ENCODE peak calls at places on chromosome 4, in nine cellular contexts. X is esophagus squamous epithelium; C is fibroblast of mammary gland; Y is effector memory CD8-positive, alpha-beta T cell; D is RKO; O is foreskin melanocyte; L is T follicular helper cell; J is T-helper 22 cell; B is NCI-H2171. R is an unnamed sample.

GRCh38 chr4:81621490-81621889 is 149.8 kb upstream of the RASGEF1B start:
- DNase-seq in L (no peak), X (no peak), B (no peak), Y (no peak), C (no peak), O (no peak), J (no peak), D (no peak), R (no peak)

GRCh38 chr4:41060352-41061318 is 153.7 kb downstream of the APBB2 start:
- DNase-seq in X (no peak), C (peak), L (no peak), D (no peak), Y (no peak), O (peak), B (no peak), J (no peak), R (no peak)

GRCh38 chr4:76550966-76551780 is 116.1 kb downstream of the SHROOM3 start:
- DNase-seq in Y (no peak), J (no peak), B (no peak), O (peak), D (no peak), X (no peak), L (no peak), C (no peak), R (no peak)

GRCh38 chr4:145299380-145300076 is 119.1 kb upstream of the OTUD4 start:
- DNase-seq in C (peak), X (no peak), O (peak), D (peak), J (no peak), Y (no peak), B (no peak), L (no peak), R (no peak)

GRCh38 chr4:15325987-15326386 is 101.8 kb upstream of the C1QTNF7 start:
- DNase-seq in J (no peak), O (no peak), L (no peak), X (no peak), C (no peak), D (no peak), Y (no peak), B (no peak), R (no peak)

GRCh38 chr4:173532725-173533511 is 2.9 kb upstream of the HAND2 start:
- DNase-seq in X (no peak), L (no peak), O (no peak), C (no peak), Y (no peak), B (no peak), D (no peak), J (no peak), R (no peak)

GRCh38 chr4:152709675-152710438 is 30.1 kb upstream of the TMEM154 start:
- DNase-seq in L (no peak), C (no peak), D (no peak), O (no peak), J (no peak), X (no peak), Y (no peak), B (no peak), R (no peak)

GRCh38 chr4:166839615-166840251 is 394.6 kb downstream of the SPOCK3 start:
- DNase-seq in B (no peak), C (no peak), Y (no peak), L (no peak), X (no peak), J (no peak), D (no peak), O (no peak), R (no peak)

GRCh38 chr4:6890358-6890757 is 19.3 kb upstream of the TBC1D14 start:
- DNase-seq in C (no peak), Y (no peak), B (no peak), L (no peak), D (no peak), J (no peak), X (no peak), O (no peak), R (no peak)

GRCh38 chr4:8886625-8887406 is 15.2 kb upstream of the HMX1 start:
- DNase-seq in B (no peak), C (peak), L (no peak), O (no peak), X (no peak), J (no peak), Y (no peak), D (peak), R (no peak)

GRCh38 chr4:108988514-108989195 is 225.8 kb upstream of the ETNPPL start:
- DNase-seq in C (no peak), O (no peak), L (no peak), J (no peak), X (no peak), B (no peak), D (no peak), Y (no peak), R (no peak)

GRCh38 chr4:129603241-129603931 is 507.4 kb downstream of the C4orf33 start:
- DNase-seq in J (no peak), X (no peak), C (no peak), B (no peak), L (no peak), O (no peak), D (no peak), Y (no peak), R (no peak)

GRCh38 chr4:19381068-19381467 is 870.6 kb upstream of the SLIT2 start:
- DNase-seq in C (peak), O (no peak), X (no peak), J (no peak), Y (no peak), B (no peak), D (peak), L (no peak), R (no peak)

GRCh38 chr4:113708250-113708649 is 53.3 kb downstream of the CAMK2D start:
- DNase-seq in D (no peak), X (no peak), C (peak), O (no peak), Y (no peak), J (no peak), L (no peak), B (no peak), R (peak)

GRCh38 chr4:173494013-173494970 is 35.7 kb downstream of the HAND2 start:
- DNase-seq in Y (peak), D (peak), B (no peak), O (no peak), L (peak), C (peak), J (peak), X (no peak), R (peak)

GRCh38 chr4:26478330-26478729 is 12.0 kb downstream of the CCKAR start:
- DNase-seq in X (no peak), D (no peak), B (no peak), C (no peak), J (no peak), O (no peak), Y (no peak), L (no peak), R (no peak)

GRCh38 chr4:173213296-173213695 is 44.7 kb downstream of the GALNT7 start:
- DNase-seq in C (no peak), X (no peak), O (no peak), L (no peak), B (no peak), J (no peak), D (no peak), Y (no peak), R (no peak)

GRCh38 chr4:184262901-184263300 is 45.2 kb upstream of the ENPP6 start:
- DNase-seq in D (peak), J (no peak), Y (no peak), X (no peak), L (no peak), B (no peak), C (peak), O (no peak), R (no peak)

GRCh38 chr4:31134720-31135119 is 414.6 kb downstream of the PCDH7 start:
- DNase-seq in X (no peak), C (no peak), D (no peak), O (no peak), B (no peak), Y (no peak), L (no peak), J (no peak), R (no peak)

GRCh38 chr4:133565379-133565778 is 416.3 kb downstream of the PCDH10 start:
- DNase-seq in L (no peak), B (no peak), Y (no peak), C (peak), D (peak), J (no peak), O (peak), X (no peak), R (no peak)

GRCh38 chr4:8737075-8737474 is 134.6 kb downstream of the HMX1 start:
- DNase-seq in C (no peak), L (no peak), X (no peak), B (no peak), D (no peak), O (no peak), J (no peak), Y (no peak), R (no peak)

GRCh38 chr4:69092190-69092589 is 4.1 kb upstream of the UGT2B7 start:
- DNase-seq in O (no peak), X (no peak), L (no peak), C (peak), Y (no peak), J (no peak), B (no peak), D (peak), R (no peak)

GRCh38 chr4:7842384-7843279 is 97.0 kb downstream of the AFAP1 start:
- DNase-seq in L (no peak), J (no peak), D (peak), O (peak), Y (no peak), C (peak), B (no peak), X (no peak), R (no peak)

GRCh38 chr4:140395668-140396067 is 22.2 kb downstream of the SCOC start:
- DNase-seq in Y (no peak), L (no peak), J (no peak), D (no peak), B (no peak), C (peak), O (no peak), X (no peak), R (no peak)

GRCh38 chr4:99821918-99822503 is 5.4 kb downstream of the DAPP1 start:
- DNase-seq in J (no peak), L (no peak), X (no peak), D (no peak), Y (no peak), C (no peak), B (no peak), O (no peak), R (no peak)

GRCh38 chr4:8295471-8295870 is 25.9 kb downstream of the HTRA3 start:
- DNase-seq in X (no peak), Y (no peak), D (no peak), O (no peak), J (no peak), C (no peak), L (no peak), B (no peak), R (no peak)

GRCh38 chr4:88297725-88298453 is 13.5 kb upstream of the PPM1K start:
- DNase-seq in Y (no peak), J (no peak), X (no peak), L (no peak), O (no peak), B (no peak), C (no peak), D (no peak), R (no peak)

GRCh38 chr4:102734591-102735385 is 26.0 kb downstream of the MANBA start:
- DNase-seq in D (peak), B (no peak), L (no peak), C (peak), Y (no peak), O (no peak), J (no peak), X (no peak), R (no peak)

GRCh38 chr4:56909083-56909981 is 1.6 kb downstream of the REST start:
- DNase-seq in J (peak), O (peak), Y (peak), B (peak), L (peak), D (peak), C (peak), X (no peak), R (no peak)